ENCODE peak calls at places on chromosomes 4 and X, in six cellular contexts. G is activated CD4-positive, alpha-beta T cell treated with anti-CD3 and anti-CD28 coated beads, Interleukin-2, amount 10 ng/mL, durations not matched to agents 7 days and 5 days; W is brain microvascular endothelial cell; M is GM12865; I is skeletal muscle cell; K is activated naive CD4-positive, alpha-beta T cell treated with anti-CD3 and anti-CD28 coated beads for 36 hours. R is an unnamed sample.

GRCh38 chr4:122672091-122672490 is 51.2 kb upstream of the IL21 start:
- DNase-seq in K (no peak), G (no peak), M (no peak), I (no peak), W (no peak), R (no peak)

GRCh38 chrX:22037911-22038537 is 5.9 kb downstream of the PHEX start:
- DNase-seq in K (no peak), M (no peak), I (no peak), W (no peak), G (no peak), R (no peak)

GRCh38 chrX:77087529-77088169 is 359.5 kb upstream of the FGF16 start:
- DNase-seq in G (no peak), M (no peak), I (peak), K (no peak), W (peak), R (no peak)

GRCh38 chr4:76905521-76905920 is 7.6 kb upstream of the SOWAHB start:
- DNase-seq in I (peak), M (no peak), G (no peak), K (no peak), W (peak), R (no peak)

GRCh38 chr4:8922481-8922880 is 50.8 kb upstream of the HMX1 start:
- DNase-seq in K (no peak), W (no peak), I (no peak), M (no peak), G (no peak), R (no peak)

GRCh38 chrX:34956915-34957314 is 14.3 kb downstream of the FAM47B start:
- DNase-seq in M (no peak), I (no peak), G (no peak), K (no peak), W (no peak), R (no peak)

GRCh38 chr4:72828864-72829263 is 240.7 kb downstream of the COX18 start:
- DNase-seq in M (no peak), W (no peak), I (no peak), G (no peak), K (no peak), R (no peak)

GRCh38 chr4:102815981-102816380 is 11.4 kb downstream of the UBE2D3 start:
- DNase-seq in G (no peak), I (peak), M (no peak), K (no peak), W (peak), R (no peak)

GRCh38 chr4:181254771-181255170 is 988.4 kb upstream of the TENM3 start:
- DNase-seq in M (no peak), I (no peak), K (no peak), G (no peak), W (no peak), R (no peak)

GRCh38 chr4:114108869-114109268 is 129.4 kb upstream of the ARSJ start:
- DNase-seq in K (no peak), G (no peak), W (no peak), M (peak), I (no peak), R (no peak)

GRCh38 chrX:39816871-39817731 is 280.7 kb downstream of the BCOR start:
- DNase-seq in K (peak), I (no peak), G (peak), W (peak), M (no peak), R (no peak)

GRCh38 chr4:81836716-81837115 is 365.0 kb upstream of the RASGEF1B start:
- DNase-seq in W (no peak), G (no peak), K (no peak), I (no peak), M (no peak), R (no peak)

GRCh38 chr4:182492456-182492855 is 249.3 kb downstream of the TENM3 start:
- DNase-seq in W (peak), I (peak), M (peak), G (no peak), K (no peak), R (no peak)

GRCh38 chr4:6421397-6421796 is 51.0 kb downstream of the PPP2R2C start:
- DNase-seq in G (no peak), M (no peak), I (no peak), K (no peak), W (no peak), R (no peak)

GRCh38 chrX:49155243-49155899 is 7.2 kb upstream of the MAGIX start:
- DNase-seq in I (no peak), G (peak), K (peak), W (peak), M (peak), R (peak)

GRCh38 chr4:39626261-39626660 is 12.4 kb downstream of the SMIM14 start:
- DNase-seq in M (peak), I (no peak), G (no peak), W (no peak), K (no peak), R (peak)

GRCh38 chr4:152408514-152409327 is 127.2 kb downstream of the FBXW7 start:
- DNase-seq in K (peak), I (no peak), W (peak), M (peak), G (peak), R (peak)

GRCh38 chr4:31946456-31946855 is 1226.3 kb downstream of the PCDH7 start:
- DNase-seq in W (no peak), I (no peak), M (no peak), G (no peak), K (no peak), R (no peak)

GRCh38 chrX:77415161-77415560 is 32.0 kb upstream of the FGF16 start:
- DNase-seq in I (no peak), G (no peak), W (no peak), M (no peak), K (no peak), R (no peak)

GRCh38 chrX:135389243-135389642 is 32.5 kb upstream of the SMIM10L2A start:
- DNase-seq in W (no peak), M (no peak), G (no peak), I (no peak), K (no peak), R (no peak)

GRCh38 chr4:148065069-148065468 is 333.2 kb downstream of the ARHGAP10 start:
- DNase-seq in I (peak), K (no peak), G (no peak), W (peak), M (no peak), R (no peak)

GRCh38 chr4:188107931-188108843 is 1.2 kb downstream of the TRIML2 start:
- DNase-seq in K (no peak), I (peak), G (no peak), W (peak), M (no peak), R (no peak)

GRCh38 chrX:150365953-150366911 is 3.1 kb downstream of the MAMLD1 start:
- DNase-seq in W (peak), K (peak), M (no peak), I (no peak), G (no peak), R (no peak)

GRCh38 chrX:34300871-34301270 is 168.8 kb upstream of the FAM47A start:
- DNase-seq in G (peak), W (peak), I (peak), K (peak), M (peak), R (no peak)

GRCh38 chrX:97936296-97936695 is 1052.6 kb downstream of the RPA4 start:
- DNase-seq in G (no peak), K (no peak), M (no peak), I (no peak), W (no peak), R (no peak)

GRCh38 chr4:93751410-93751809 is 77.1 kb upstream of the ATOH1 start:
- DNase-seq in G (no peak), M (peak), K (no peak), I (no peak), W (no peak), R (no peak)

GRCh38 chr4:102825261-102826071 is 1.9 kb downstream of the UBE2D3 start:
- DNase-seq in M (peak), I (peak), W (peak), G (peak), K (peak), R (peak)

GRCh38 chr4:152103181-152103901 is 342.5 kb upstream of the GATB start:
- DNase-seq in I (no peak), G (no peak), M (no peak), W (no peak), K (no peak), R (no peak)

GRCh38 chr4:171621646-171622045 is 191.6 kb upstream of the GALNTL6 start:
- DNase-seq in G (no peak), K (no peak), M (no peak), I (no peak), W (no peak), R (no peak)

GRCh38 chr4:131644619-131645018 is 1504.5 kb upstream of the PCDH10 start:
- DNase-seq in M (peak), W (no peak), K (no peak), G (no peak), I (peak), R (no peak)

GRCh38 chr4:19455850-19456602 is 795.7 kb upstream of the SLIT2 start:
- DNase-seq in M (no peak), I (no peak), K (no peak), W (no peak), G (no peak), R (no peak)

GRCh38 chr4:80423553-80424224 is 88.2 kb downstream of the CFAP299 start:
- DNase-seq in G (no peak), M (no peak), K (no peak), W (no peak), I (no peak), R (no peak)

R was measured in germinal center.